ENCODE peak calls at places on chromosomes 12 and 14, in seven cellular contexts. K is stromal cell of bone marrow; V is Panc1; S is NCI-H1436; L is fibroblast of mammary gland; O is naive thymus-derived CD8-positive, alpha-beta T cell; Q is Peyer's patch. A is an unnamed sample.

GRCh38 chr14:72291908-72292688 is 359.9 kb downstream of the RGS6 start:
- DNase-seq in K (peak; percentile 22), V (peak; percentile 15), S (no peak), L (peak; percentile 28), O (no peak), Q (no peak), A (peak; percentile 15)

GRCh38 chr12:128914908-128915563 is 61.8 kb downstream of the GLT1D1 start:
- DNase-seq in K (no peak), V (no peak), S (no peak), L (no peak), O (peak; percentile 39), Q (no peak), A (no peak)

GRCh38 chr12:90062799-90063198 is 354.2 kb upstream of the ATP2B1 start:
- DNase-seq in K (no peak), V (no peak), S (no peak), L (peak; percentile 12), O (no peak), Q (no peak), A (peak; percentile 21)

GRCh38 chr12:22215467-22216253 is 118.8 kb downstream of the ST8SIA1 start:
- DNase-seq in K (peak; percentile 43), V (no peak), S (no peak), L (peak; percentile 67), O (no peak), Q (no peak), A (no peak)

GRCh38 chr14:70822706-70823185 is 13.4 kb upstream of the MAP3K9 start:
- DNase-seq in K (no peak), V (no peak), S (peak; percentile 20), L (peak; percentile 32), O (no peak), Q (no peak), A (no peak)

GRCh38 chr12:2876431-2877046 is 435 bp downstream of the FOXM1 start:
- DNase-seq in K (no peak), V (no peak), S (no peak), L (peak; percentile 21), O (no peak), Q (no peak), A (no peak)

GRCh38 chr12:103930787-103931536 is 752 bp downstream of the HSP90B1 start:
- DNase-seq in K (no peak), V (no peak), S (no peak), L (peak; percentile 46), O (no peak), Q (peak; percentile 28), A (no peak)

GRCh38 chr14:103128631-103129300 is 5.5 kb downstream of the TNFAIP2 start:
- DNase-seq in K (no peak), V (no peak), S (no peak), L (no peak), O (no peak), Q (no peak), A (no peak)

GRCh38 chr12:108803428-108804105 is 53.8 kb downstream of the SSH1 start:
- DNase-seq in K (peak; percentile 92), V (peak; percentile 78), S (peak; percentile 64), L (peak; percentile 94), O (peak; percentile 60), Q (peak; percentile 76), A (peak; percentile 69)

GRCh38 chr12:56602239-56602638 is 27.9 kb downstream of the BAZ2A start:
- DNase-seq in K (no peak), V (no peak), S (no peak), L (no peak), O (no peak), Q (no peak), A (no peak)

GRCh38 chr12:107109726-107110518 is 16.6 kb upstream of the CRY1 start:
- DNase-seq in K (no peak), V (no peak), S (no peak), L (peak; percentile 19), O (no peak), Q (no peak), A (no peak)

GRCh38 chr12:2439332-2440100 is 355.3 kb upstream of the FKBP4 start:
- DNase-seq in K (no peak), V (no peak), S (no peak), L (no peak), O (no peak), Q (no peak), A (no peak)

GRCh38 chr12:119412811-119413794 is 78.6 kb downstream of the CCDC60 start:
- DNase-seq in K (peak; percentile 19), V (peak; percentile 61), S (peak; percentile 62), L (peak; percentile 74), O (no peak), Q (no peak), A (peak; percentile 56)

GRCh38 chr12:62098131-62098530 is 162.1 kb upstream of the USP15 start:
- DNase-seq in K (no peak), V (no peak), S (no peak), L (no peak), O (no peak), Q (no peak), A (no peak)

GRCh38 chr14:45526715-45527549 is 273.9 kb upstream of the MIS18BP1 start:
- DNase-seq in K (no peak), V (no peak), S (peak; percentile 24), L (peak; percentile 6), O (no peak), Q (no peak), A (peak; percentile 51)

GRCh38 chr12:6361834-6362233 is 13.5 kb downstream of the SCNN1A start:
- DNase-seq in K (no peak), V (no peak), S (no peak), L (no peak), O (no peak), Q (no peak), A (no peak)

GRCh38 chr12:28958553-28959195 is 190.4 kb upstream of the FAR2 start:
- DNase-seq in K (peak; percentile 71), V (no peak), S (no peak), L (peak; percentile 78), O (no peak), Q (no peak), A (no peak)

GRCh38 chr12:58888131-58888783 is 32.0 kb downstream of the LRIG3 start:
- DNase-seq in K (peak; percentile 62), V (no peak), S (no peak), L (peak; percentile 77), O (no peak), Q (no peak), A (no peak)

GRCh38 chr12:25529738-25530137 is 23.3 kb downstream of the LMNTD1 start:
- DNase-seq in K (no peak), V (no peak), S (no peak), L (peak; percentile 42), O (no peak), Q (no peak), A (no peak)

GRCh38 chr12:27221625-27222387 is 22.3 kb upstream of the STK38L start:
- DNase-seq in K (no peak), V (no peak), S (no peak), L (no peak), O (no peak), Q (no peak), A (no peak)

GRCh38 chr14:40796168-40796567 is 810.5 kb upstream of the LRFN5 start:
- DNase-seq in K (no peak), V (no peak), S (no peak), L (no peak), O (no peak), Q (no peak), A (no peak)

GRCh38 chr12:46533723-46534122 is 161.2 kb upstream of the SLC38A2 start:
- DNase-seq in K (no peak), V (no peak), S (no peak), L (no peak), O (no peak), Q (no peak), A (no peak)

GRCh38 chr12:65944637-65945036 is 120.4 kb downstream of the HMGA2 start:
- DNase-seq in K (no peak), V (no peak), S (no peak), L (no peak), O (no peak), Q (no peak), A (no peak)

GRCh38 chr12:49496417-49497360 is 42.1 kb upstream of the KCNH3 start:
- DNase-seq in K (no peak), V (no peak), S (no peak), L (no peak), O (no peak), Q (no peak), A (no peak)

GRCh38 chr12:22653075-22653474 is 28.1 kb downstream of the ETNK1 start:
- DNase-seq in K (peak; percentile 37), V (no peak), S (no peak), L (peak; percentile 79), O (no peak), Q (no peak), A (no peak)

GRCh38 chr12:32505067-32505466 is 105.7 kb downstream of the FGD4 start:
- DNase-seq in K (no peak), V (no peak), S (no peak), L (no peak), O (no peak), Q (no peak), A (no peak)